ENCODE peak calls at places on chromosomes 5 and 9, in ten cellular contexts. S is lower lobe of right lung, O is brain microvascular endothelial cell, W is upper lobe of left lung, H is fibroblast of lung, N is psoas muscle, L is AG04450, R is left ventricle myocardium inferior, B is heart right ventricle, T is ovary. Y is an unnamed sample. For H3K27me3, the result is how much of the 10 kb centered on the place peaks cover.

GRCh38 chr5:126846344-126846743 is 69.4 kb downstream of the LMNB1 start:
- DNase-seq in L (no peak), W (no peak), R (no peak), O (no peak), T (no peak), S (no peak), N (no peak), B (no peak), H (peak), Y (no peak)

GRCh38 chr5:125798311-125798710 is 624.9 kb upstream of the GRAMD2B start:
- DNase-seq in O (peak), W (no peak), R (no peak), N (no peak), T (no peak), L (peak), S (no peak), B (no peak), H (peak), Y (no peak)

GRCh38 chr9:75941066-75941465 is 50.6 kb downstream of the PCSK5 start:
- DNase-seq in W (peak), O (no peak), L (no peak), H (no peak), R (no peak), T (no peak), B (no peak), S (no peak), N (no peak), Y (no peak)

GRCh38 chr5:37172957-37173356 is 76.2 kb downstream of the CPLANE1 start:
- DNase-seq in N (no peak), O (no peak), R (no peak), S (no peak), B (no peak), H (no peak), W (no peak), L (no peak), T (no peak), Y (no peak)

GRCh38 chr9:86795861-86796497 is 151.3 kb downstream of the GAS1 start:
- DNase-seq in T (peak), S (no peak), L (peak), R (peak), H (peak), W (no peak), B (no peak), N (peak), O (peak), Y (no peak)

GRCh38 chr9:90778746-90779145 is 22.9 kb upstream of the SYK start:
- DNase-seq in R (no peak), L (no peak), O (no peak), S (no peak), T (no peak), W (no peak), N (no peak), H (no peak), B (no peak), Y (no peak)

GRCh38 chr5:97231025-97231636 is 48.1 kb upstream of the RIOK2 start:
- DNase-seq in T (peak), B (no peak), S (no peak), L (peak), O (peak), R (no peak), N (no peak), H (peak), W (peak), Y (no peak)

GRCh38 chr9:107033974-107034373 is 171.0 kb downstream of the ZNF462 start:
- DNase-seq in W (no peak), O (no peak), T (no peak), H (no peak), N (no peak), L (no peak), R (no peak), B (no peak), S (no peak), Y (no peak)

GRCh38 chr9:122190597-122191381 is 31.1 kb downstream of the MORN5 start:
- DNase-seq in B (no peak), N (no peak), W (peak), S (no peak), T (no peak), R (no peak), O (no peak), H (no peak), L (no peak), Y (no peak)

GRCh38 chr5:169431386-169431785 is 130.4 kb upstream of the SLIT3 start:
- DNase-seq in B (no peak), O (no peak), S (no peak), R (no peak), W (no peak), H (peak), N (no peak), T (no peak), L (no peak), Y (no peak)

GRCh38 chr9:73049280-73049679 is 96.4 kb upstream of the ALDH1A1 start:
- DNase-seq in S (no peak), B (no peak), H (no peak), L (no peak), O (no peak), R (no peak), W (no peak), T (no peak), N (no peak), Y (no peak)

GRCh38 chr5:118366429-118366828 is 621.9 kb downstream of the DTWD2 start:
- DNase-seq in W (no peak), R (no peak), L (no peak), T (no peak), H (no peak), S (no peak), N (no peak), B (no peak), O (no peak), Y (no peak)

GRCh38 chr5:111719773-111720172 is 37.2 kb downstream of the NREP start:
- DNase-seq in T (no peak), W (no peak), R (no peak), S (no peak), H (no peak), L (no peak), O (no peak), B (no peak), N (no peak), Y (no peak)

GRCh38 chr9:85522459-85523092 is 219.2 kb downstream of the AGTPBP1 start:
- DNase-seq in L (no peak), N (peak), R (peak), O (peak), B (peak), S (peak), W (peak), T (no peak), H (peak), Y (no peak)

GRCh38 chr5:151315998-151316597 is 12.5 kb upstream of the SLC36A3 start:
- DNase-seq in W (peak), L (peak), S (peak), N (peak), T (peak), B (peak), H (peak), O (peak), R (peak), Y (no peak)

GRCh38 chr5:157049605-157050004 is 9.3 kb downstream of the HAVCR1 start:
- DNase-seq in H (no peak), B (no peak), S (no peak), N (no peak), T (no peak), L (no peak), R (no peak), O (no peak), W (no peak), Y (no peak)

GRCh38 chr5:112640495-112640894 is 97.2 kb upstream of the APC start:
- DNase-seq in N (no peak), R (no peak), L (no peak), T (no peak), H (no peak), S (no peak), W (no peak), B (no peak), O (no peak), Y (no peak)

GRCh38 chr5:57494104-57495098 is 11.8 kb upstream of the ACTBL2 start:
- DNase-seq in T (peak), S (peak), H (peak), W (peak), B (peak), L (peak), O (peak), N (no peak), R (peak), Y (peak)

GRCh38 chr5:156803404-156803803 is 46.7 kb upstream of the PPP1R2B start:
- DNase-seq in R (no peak), H (no peak), N (no peak), L (no peak), T (no peak), S (no peak), O (no peak), B (no peak), W (no peak), Y (no peak)

GRCh38 chr5:139378101-139378825 is 4.8 kb downstream of the SLC23A1 start:
- DNase-seq in T (no peak), L (no peak), B (no peak), S (no peak), H (no peak), R (no peak), W (no peak), O (no peak), N (no peak), Y (no peak)

GRCh38 chr5:53178830-53179229 is 69.3 kb upstream of the MOCS2 start:
- DNase-seq in W (no peak), H (no peak), O (no peak), B (no peak), S (no peak), L (no peak), N (no peak), R (no peak), T (no peak), Y (no peak)

GRCh38 chr5:142922223-142922952 is 152.2 kb downstream of the ARHGAP26 start:
- DNase-seq in R (no peak), H (peak), N (no peak), O (no peak), W (no peak), T (no peak), S (no peak), L (no peak), B (no peak), Y (no peak)

GRCh38 chr9:28883209-28883608 is 1309.9 kb upstream of the C9orf72 start:
- DNase-seq in O (no peak), W (no peak), T (no peak), H (no peak), B (no peak), L (no peak), N (no peak), R (no peak), S (no peak), Y (no peak)

GRCh38 chr5:106827061-106827460 is 843.7 kb downstream of the EFNA5 start:
- DNase-seq in N (no peak), O (peak), R (no peak), H (no peak), T (no peak), B (no peak), L (peak), S (no peak), W (no peak), Y (no peak)

GRCh38 chr9:90802534-90802933 is 915 bp downstream of the SYK start:
- DNase-seq in S (no peak), W (no peak), O (no peak), R (no peak), B (no peak), T (no peak), L (no peak), N (no peak), H (no peak), Y (no peak)

GRCh38 chr5:173659423-173659822 is 43.0 kb upstream of the BOD1 start:
- DNase-seq in R (no peak), W (no peak), S (no peak), O (no peak), N (no peak), H (no peak), B (no peak), T (no peak), L (no peak), Y (no peak)

GRCh38 chr5:4230905-4231561 is 635.4 kb downstream of the IRX1 start:
- DNase-seq in H (no peak), R (no peak), W (no peak), S (no peak), B (no peak), T (no peak), L (no peak), O (no peak), N (no peak), Y (no peak)

GRCh38 chr5:138177936-138178515 is 404 bp downstream of the BRD8 start:
- DNase-seq in T (no peak), L (no peak), S (peak), B (peak), R (peak), W (peak), N (no peak), H (peak), O (peak), Y (no peak)

GRCh38 chr5:178793156-178793555 is 62.7 kb upstream of the ZNF354A start:
- DNase-seq in N (no peak), S (no peak), B (peak), W (no peak), O (no peak), R (peak), T (no peak), H (no peak), L (no peak), Y (no peak)

GRCh38 chr5:96342581-96342980 is 90.5 kb downstream of the PCSK1 start:
- DNase-seq in W (no peak), T (no peak), B (no peak), O (no peak), H (peak), L (no peak), S (no peak), N (no peak), R (no peak), Y (no peak)

GRCh38 chr9:128945798-128946501 is 1.5 kb downstream of the DOLK start:
- DNase-seq in R (no peak), H (no peak), L (no peak), W (no peak), T (no peak), B (no peak), O (no peak), N (no peak), S (no peak), Y (no peak)

GRCh38 chr5:79774171-79774854 is 84.7 kb downstream of the CMYA5 start:
- DNase-seq in N (no peak), T (no peak), B (no peak), S (no peak), R (no peak), H (no peak), O (no peak), W (no peak), L (no peak), Y (no peak)

GRCh38 chr5:2756211-2756746 is 4.8 kb upstream of the IRX2 start:
- DNase-seq in L (no peak), B (no peak), R (no peak), W (peak), O (no peak), H (peak), S (peak), N (no peak), T (no peak), Y (no peak)

GRCh38 chr5:148873120-148873519 is 46.7 kb downstream of the ADRB2 start:
- DNase-seq in O (no peak), N (no peak), H (no peak), W (no peak), R (no peak), S (no peak), T (no peak), B (no peak), L (no peak), Y (no peak)

GRCh38 chr5:148875205-148875875 is 48.9 kb downstream of the ADRB2 start:
- DNase-seq in H (peak), B (no peak), N (no peak), S (no peak), R (no peak), T (no peak), W (no peak), L (no peak), O (peak), Y (no peak)

GRCh38 chr5:148873690-148874485 is 47.5 kb downstream of the ADRB2 start:
- DNase-seq in N (no peak), S (no peak), L (no peak), B (no peak), T (no peak), R (no peak), W (no peak), O (no peak), H (no peak), Y (no peak)
- H3K27ac ChIP-seq in N (no peak), S (peak), L (no peak), B (no peak), T (no peak), R (peak), W (peak), O (no peak), H (no peak), Y (no peak)

DNA sequence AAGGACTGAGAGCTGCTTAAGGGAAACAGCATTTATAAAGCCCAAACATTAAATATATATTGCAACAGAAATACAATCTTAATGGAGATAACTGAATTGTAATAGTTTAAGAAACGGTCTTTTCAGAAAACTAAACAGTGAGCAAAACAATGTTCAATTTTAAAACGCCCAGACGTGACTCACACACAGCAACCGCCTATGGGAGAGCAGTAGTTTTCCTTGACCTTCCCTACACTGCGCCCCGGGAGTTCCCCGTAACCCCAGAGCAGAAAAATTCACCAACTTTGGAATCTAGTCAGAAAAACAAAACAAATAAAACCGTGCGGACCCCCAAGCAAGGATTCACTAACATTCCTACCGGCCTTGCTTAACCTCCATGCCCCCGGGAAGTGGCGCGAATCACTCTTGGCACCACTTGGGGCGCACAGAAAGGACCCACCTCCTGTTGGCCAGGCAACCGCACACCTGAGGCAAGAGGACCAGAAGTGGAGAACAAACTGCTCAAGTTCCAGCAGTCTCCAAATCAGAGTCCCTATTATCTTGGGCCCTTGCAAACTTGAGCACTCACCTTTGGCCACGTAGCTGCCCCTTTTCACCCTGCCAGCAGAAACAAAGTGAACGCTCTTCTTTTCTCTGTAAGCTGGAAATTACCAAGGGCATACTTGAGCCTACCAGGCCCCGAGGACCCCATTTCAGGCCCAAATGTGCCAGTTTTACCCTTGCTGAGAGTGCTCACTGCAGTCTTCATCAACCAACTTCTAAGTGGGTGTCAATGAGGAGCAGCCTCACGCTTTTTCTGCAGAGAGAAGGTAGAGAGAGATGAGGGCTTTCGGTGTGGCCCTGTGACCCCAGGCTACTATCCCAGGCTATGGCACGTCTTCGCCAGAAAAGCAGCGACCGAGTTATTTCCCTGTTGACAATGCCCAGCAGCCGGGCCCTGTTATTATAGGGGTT is 189.7 kb downstream of the MEF2C start:
- DNase-seq in H (no peak), L (no peak), R (no peak), B (no peak), O (no peak), N (no peak), W (no peak), T (no peak), S (no peak), Y (no peak)
- H3K27me3 ChIP-seq in H (half or more), L (half or more), R (half or more), B (half or more), O (half or more), N (half or more), W (half or more), T (under half), S (half or more), Y (under half)

DNA sequence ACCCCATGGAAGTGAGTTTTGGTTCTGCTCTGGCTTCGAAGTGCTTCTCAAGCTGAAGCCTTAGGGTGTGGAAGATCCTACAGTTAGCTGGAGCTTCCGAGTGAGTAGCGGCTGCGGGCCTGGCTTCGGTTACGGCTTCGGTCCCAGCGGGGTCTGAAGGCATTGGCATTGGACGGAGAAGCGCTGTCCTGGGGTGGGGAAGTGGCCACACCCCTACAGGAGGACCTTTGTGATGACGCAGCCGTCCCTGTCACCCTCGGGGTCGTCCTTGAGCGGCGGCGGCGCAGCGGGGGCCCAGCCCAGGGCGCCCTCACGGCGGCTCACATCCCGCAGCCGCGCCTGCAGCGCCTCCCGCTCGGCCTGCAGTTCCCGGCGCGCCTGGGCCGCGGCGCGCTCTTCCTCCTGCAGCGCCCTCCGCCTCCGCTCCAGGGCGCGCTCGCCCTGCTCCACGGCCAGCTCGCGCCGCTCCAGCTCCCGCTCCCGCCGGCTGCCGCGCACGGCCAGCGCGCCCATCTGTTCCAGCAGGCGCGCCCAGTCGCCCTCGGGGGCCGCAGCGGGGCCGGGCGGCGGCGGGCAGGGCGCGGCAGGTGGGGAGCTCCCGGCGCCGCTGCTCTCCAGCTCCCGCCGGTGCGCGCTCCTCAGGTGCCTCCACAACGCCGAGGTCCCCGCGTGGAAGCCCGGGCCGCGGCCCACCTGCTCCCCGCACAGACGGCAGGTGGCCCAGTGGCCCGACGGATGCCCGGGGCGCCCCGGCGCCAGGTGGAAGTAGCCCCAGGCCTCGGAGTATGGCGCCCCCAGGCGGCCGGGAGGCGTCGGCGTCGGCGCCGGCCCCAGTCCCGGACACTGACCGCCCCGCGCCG is 9.9 kb downstream of the ZBED3 start:
- DNase-seq in N (peak), W (peak), T (peak), S (peak), H (peak), R (peak), O (peak), B (peak), L (peak), Y (no peak)
- H3K27ac ChIP-seq in N (peak), W (peak), T (peak), S (peak), H (no peak), R (peak), O (no peak), B (no peak), L (no peak), Y (peak)

GRCh38 chr9:135300346-135301141 is 179.0 kb upstream of the PPP1R26 start:
- DNase-seq in R (no peak), B (no peak), W (peak), T (no peak), S (no peak), L (no peak), H (no peak), O (no peak), N (no peak), Y (no peak)
- H3K27me3 ChIP-seq in R (half or more), B (half or more), W (under half), T (under half), S (under half), L (under half), H (under half), O (under half), N (under half), Y (half or more)

DNA sequence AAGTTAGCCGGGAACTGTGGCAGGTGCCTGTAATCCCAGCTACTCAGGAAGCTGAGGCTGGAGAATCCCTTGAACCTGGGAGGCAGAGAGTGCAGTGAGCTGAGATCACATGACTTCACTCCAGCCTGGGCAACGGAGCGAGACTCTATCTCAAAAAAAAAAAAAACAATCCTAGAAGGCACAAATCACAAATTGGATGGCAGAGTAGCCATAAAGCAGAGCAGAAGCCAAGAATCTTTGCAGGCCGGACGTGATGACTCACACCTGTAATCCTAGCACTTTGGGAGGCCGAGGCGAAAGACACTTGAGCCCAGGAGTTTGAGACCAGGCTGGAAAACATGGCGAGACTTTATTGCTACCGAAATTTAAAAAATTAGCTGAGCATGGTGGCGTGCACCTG is 9.2 kb upstream of the FUBP3 start:
- DNase-seq in R (no peak), T (no peak), S (no peak), B (no peak), W (no peak), L (no peak), N (no peak), H (peak), O (peak), Y (no peak)
- H3K27ac ChIP-seq in R (no peak), T (no peak), S (no peak), B (no peak), W (no peak), L (no peak), N (no peak), H (no peak), O (no peak), Y (no peak)

Y was measured in esophagus squamous epithelium.